ENCODE peak calls at places on chromosomes 1 and 21, in nine cellular contexts. Q, H, P, M, Z, K, I, Y and A are unnamed samples.

GRCh38 chr1:26096471-26096870 is 15.2 kb upstream of the PDIK1L start:
- DNase-seq in Q (no peak), H (no peak), P (no peak), M (no peak), Z (no peak), K (no peak), I (no peak), Y (no peak), A (no peak)

GRCh38 chr1:6498576-6499111 is 7.2 kb upstream of the PLEKHG5 start:
- DNase-seq in Q (no peak), H (no peak), P (no peak), M (no peak), Z (no peak), K (no peak), I (no peak), Y (no peak), A (no peak)

GRCh38 chr1:246427611-246428010 is 79.5 kb downstream of the SMYD3 start:
- DNase-seq in Q (peak; percentile 71), H (no peak), P (no peak), M (peak; percentile 55), Z (no peak), K (no peak), I (peak; percentile 65), Y (no peak), A (no peak)

GRCh38 chr1:53339736-53340385 is 12.0 kb upstream of the LRP8 start:
- DNase-seq in Q (no peak), H (no peak), P (no peak), M (no peak), Z (no peak), K (no peak), I (no peak), Y (no peak), A (no peak)

GRCh38 chr1:94270801-94271203 is 33.4 kb upstream of the ARHGAP29 start:
- DNase-seq in Q (peak; percentile 90), H (peak; percentile 91), P (no peak), M (peak; percentile 86), Z (no peak), K (no peak), I (peak; percentile 75), Y (no peak), A (no peak)

GRCh38 chr1:238955934-238956333 is 430.4 kb upstream of the CHRM3 start:
- DNase-seq in Q (no peak), H (no peak), P (no peak), M (no peak), Z (no peak), K (no peak), I (no peak), Y (no peak), A (no peak)

GRCh38 chr1:151003175-151003574 is 3.5 kb downstream of the MINDY1 start:
- DNase-seq in Q (no peak), H (no peak), P (no peak), M (no peak), Z (no peak), K (no peak), I (no peak), Y (no peak), A (no peak)

GRCh38 chr1:223731076-223731770 is 18.9 kb downstream of the CAPN2 start:
- DNase-seq in Q (no peak), H (peak; percentile 71), P (no peak), M (peak; percentile 78), Z (no peak), K (no peak), I (peak; percentile 92), Y (no peak), A (peak; percentile 78)

GRCh38 chr21:33368124-33368523 is 35.1 kb upstream of the IFNGR2 start:
- DNase-seq in Q (no peak), H (no peak), P (no peak), M (no peak), Z (no peak), K (no peak), I (no peak), Y (peak; percentile 64), A (no peak)

GRCh38 chr1:11196945-11197344 is 7.8 kb downstream of the ANGPTL7 start:
- DNase-seq in Q (no peak), H (no peak), P (no peak), M (no peak), Z (no peak), K (no peak), I (no peak), Y (no peak), A (no peak)

GRCh38 chr1:11197359-11197758 is 8.2 kb downstream of the ANGPTL7 start:
- DNase-seq in Q (no peak), H (no peak), P (no peak), M (no peak), Z (no peak), K (no peak), I (no peak), Y (no peak), A (no peak)

GRCh38 chr1:11194407-11195176 is 5.4 kb downstream of the ANGPTL7 start:
- DNase-seq in Q (no peak), H (no peak), P (no peak), M (no peak), Z (no peak), K (no peak), I (no peak), Y (no peak), A (no peak)

GRCh38 chr1:11188858-11189451 is at the start of gene ANGPTL7:
- DNase-seq in Q (no peak), H (no peak), P (no peak), M (no peak), Z (no peak), K (no peak), I (no peak), Y (no peak), A (peak; percentile 9)

DNA sequence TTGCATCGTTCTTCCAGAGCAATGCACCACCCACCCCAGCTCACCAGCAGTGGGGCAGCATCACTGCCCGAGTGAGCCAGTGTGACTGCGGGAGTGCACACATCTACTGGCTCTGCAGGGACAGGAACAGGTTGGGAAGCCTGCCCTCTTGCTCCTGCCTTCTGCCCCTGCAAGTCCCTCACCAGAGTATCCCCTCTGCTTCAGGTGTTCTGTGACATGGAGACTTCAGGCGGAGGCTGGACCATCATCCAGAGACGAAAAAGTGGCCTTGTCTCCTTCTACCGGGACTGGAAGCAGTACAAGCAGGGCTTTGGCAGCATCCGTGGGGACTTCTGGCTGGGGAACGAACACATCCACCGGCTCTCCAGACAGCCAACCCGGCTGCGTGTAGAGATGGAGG is 4.2 kb downstream of the ANGPTL7 start:
- DNase-seq in Q (no peak), H (no peak), P (no peak), M (no peak), Z (no peak), K (no peak), I (no peak), Y (no peak), A (no peak)
- H3K36me3 ChIP-seq in Q (peaks cover 15% of the 10 kb centered on the region), H (peaks cover 35% of the 10 kb centered on the region), P (peaks cover 94% of the 10 kb centered on the region), M (peaks cover 31% of the 10 kb centered on the region), Z (peaks cover 97% of the 10 kb centered on the region), K (peaks cover 7% of the 10 kb centered on the region), I (peaks cover 37% of the 10 kb centered on the region), Y (peaks cover 23% of the 10 kb centered on the region), A (no peaks in the 10 kb centered on the region)

DNA sequence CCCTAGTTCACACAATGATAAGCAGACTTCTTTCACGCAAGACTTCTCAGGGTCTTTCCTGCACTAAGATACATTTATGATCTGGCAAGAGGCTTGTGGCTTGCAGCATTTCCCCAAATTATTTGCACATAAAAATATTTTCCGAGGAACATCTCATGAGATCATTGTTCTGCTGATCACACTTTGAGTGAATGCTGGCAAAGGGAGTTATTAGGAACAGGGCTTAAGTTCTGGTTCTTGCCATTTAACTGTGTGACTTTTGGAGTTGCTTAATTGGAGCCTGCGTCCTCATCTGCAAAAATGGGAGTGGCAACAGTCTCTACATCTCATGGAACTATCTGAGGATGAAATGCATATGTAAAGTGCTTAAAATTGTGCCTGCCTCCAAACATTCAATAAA is 50.2 kb downstream of the GADD45A start:
- DNase-seq in Q (no peak), H (no peak), P (no peak), M (no peak), Z (no peak), K (no peak), I (peak; percentile 45), Y (no peak), A (no peak)
- H3K4me2 ChIP-seq in Q (no peak overlapping the region), H (no peak overlapping the region), P (peak overlapping the region; percentile 84), M (no peak overlapping the region), Z (no peak overlapping the region), K (no peak overlapping the region), I (peak overlapping the region; percentile 72), Y (peak overlapping the region; percentile 63), A (no peak overlapping the region)

GRCh38 chr1:45007311-45007710 is 3.8 kb downstream of the HECTD3 start:
- DNase-seq in Q (no peak), H (no peak), P (no peak), M (no peak), Z (no peak), K (no peak), I (no peak), Y (no peak), A (no peak)

GRCh38 chr1:45009956-45010854 is 919 bp downstream of the HECTD3 start:
- DNase-seq in Q (peak; percentile 56), H (no peak), P (peak; percentile 50), M (no peak), Z (peak; percentile 8), K (no peak), I (peak; percentile 45), Y (peak; percentile 72), A (peak; percentile 43)

GRCh38 chr1:45008076-45008475 is 3.0 kb downstream of the HECTD3 start:
- DNase-seq in Q (no peak), H (no peak), P (no peak), M (no peak), Z (no peak), K (no peak), I (no peak), Y (no peak), A (no peak)

GRCh38 chr1:45009296-45009865 is 1.7 kb downstream of the HECTD3 start:
- DNase-seq in Q (no peak), H (no peak), P (no peak), M (no peak), Z (no peak), K (no peak), I (no peak), Y (no peak), A (no peak)

GRCh38 chr1:45008516-45008915 is 2.6 kb downstream of the HECTD3 start:
- DNase-seq in Q (no peak), H (no peak), P (no peak), M (no peak), Z (no peak), K (no peak), I (no peak), Y (no peak), A (no peak)
- H3K36me3 ChIP-seq in Q (peaks cover 15% of the 10 kb centered on the region), H (peaks cover 37% of the 10 kb centered on the region), P (peaks cover 71% of the 10 kb centered on the region), M (peaks cover 58% of the 10 kb centered on the region), Z (peaks cover 61% of the 10 kb centered on the region), K (no peaks in the 10 kb centered on the region), I (no peaks in the 10 kb centered on the region), Y (no peaks in the 10 kb centered on the region), A (no peaks in the 10 kb centered on the region)

DNA sequence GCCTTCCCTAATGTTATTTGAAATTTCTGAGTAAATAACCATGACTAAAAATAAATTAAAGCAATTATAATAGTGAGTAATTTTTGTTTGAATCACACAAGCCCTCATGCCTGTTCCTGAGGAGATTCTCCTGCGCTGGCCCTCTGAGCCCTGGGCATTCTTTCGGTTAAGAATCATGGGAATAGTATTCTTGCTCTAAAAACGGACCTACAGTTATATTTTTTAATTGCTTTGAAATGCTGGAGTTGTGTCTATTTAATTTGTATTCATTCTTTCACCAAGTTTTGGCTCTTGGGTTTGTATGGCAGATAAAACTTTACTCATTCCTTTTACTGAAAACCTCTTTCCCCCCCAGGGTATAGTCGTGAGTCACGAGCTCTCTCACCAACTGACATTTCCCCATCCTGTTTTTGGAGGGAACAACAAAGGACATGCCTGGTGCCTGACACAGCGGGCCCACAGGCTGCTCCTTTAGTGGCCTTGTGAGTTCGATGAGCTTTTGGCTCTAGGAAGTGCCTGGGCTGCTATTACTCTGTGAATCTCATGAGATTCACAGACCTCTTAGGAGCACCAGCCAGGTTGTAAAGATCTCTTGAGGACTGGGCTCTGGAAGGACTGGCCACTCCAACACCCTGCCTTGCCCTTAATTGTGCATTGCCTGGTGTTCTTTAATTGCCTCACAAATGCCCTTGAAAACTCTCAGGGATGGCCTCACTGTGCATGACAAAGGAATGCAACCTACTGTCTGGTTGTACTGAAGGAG is 58.6 kb downstream of the DDR2 start:
- DNase-seq in Q (peak; percentile 94), H (peak; percentile 91), P (no peak), M (peak; percentile 93), Z (no peak), K (peak; percentile 37), I (peak; percentile 98), Y (no peak), A (peak; percentile 15)
- H3K4me2 ChIP-seq in Q (peak overlapping the region; percentile 59), H (peak overlapping the region; percentile 58), P (no peak overlapping the region), M (peak overlapping the region; percentile 72), Z (no peak overlapping the region), K (no peak overlapping the region), I (peak overlapping the region; percentile 64), Y (no peak overlapping the region), A (no peak overlapping the region)